ENCODE peak calls at places on chromosomes 11 and 22, in six cellular contexts. H is ascending aorta; C is anterior cingulate cortex; K is effector memory CD8-positive, alpha-beta T cell; D is CD8-positive, alpha-beta memory T cell; G is GM12891. U is an unnamed sample.

GRCh38 chr11:116396332-116396731 is 376.5 kb downstream of the BUD13 start:
- DNase-seq in H (no peak), C (no peak), K (no peak), D (no peak), G (no peak), U (no peak)

GRCh38 chr22:30253205-30253852 is 6.8 kb upstream of the LIF start:
- DNase-seq in H (no peak), C (no peak), K (no peak), D (no peak), G (no peak), U (peak)

GRCh38 chr11:118785362-118785761 is 5.6 kb downstream of the DDX6 start:
- DNase-seq in H (no peak), C (no peak), K (no peak), D (no peak), G (no peak), U (no peak)

GRCh38 chr22:42646569-42647525 is 2.3 kb downstream of the CYB5R3 start:
- DNase-seq in H (no peak), C (no peak), K (no peak), D (no peak), G (peak), U (no peak)

GRCh38 chr22:43345761-43346261 is 2.6 kb upstream of the SCUBE1 start:
- DNase-seq in H (no peak), C (no peak), K (no peak), D (no peak), G (peak), U (no peak)

GRCh38 chr22:27597703-27598444 is 203.7 kb downstream of the MN1 start:
- DNase-seq in H (no peak), C (no peak), K (no peak), D (no peak), G (no peak), U (no peak)

GRCh38 chr11:18731949-18732821 is 6.2 kb upstream of the IGSF22 start:
- DNase-seq in H (peak), C (peak), K (peak), D (peak), G (peak), U (peak)

GRCh38 chr11:114307524-114308203 is 11.5 kb downstream of the NNMT start:
- DNase-seq in H (peak), C (no peak), K (no peak), D (no peak), G (no peak), U (no peak)

GRCh38 chr11:76752321-76753175 is 30.6 kb upstream of the TSKU start:
- DNase-seq in H (peak), C (no peak), K (no peak), D (no peak), G (no peak), U (no peak)

GRCh38 chr11:10309163-10310093 is 4.6 kb downstream of the ADM start:
- DNase-seq in H (peak), C (no peak), K (no peak), D (no peak), G (no peak), U (peak)

GRCh38 chr11:28461846-28462245 is 353.7 kb downstream of the METTL15 start:
- DNase-seq in H (no peak), C (no peak), K (no peak), D (no peak), G (no peak), U (no peak)

GRCh38 chr11:65445101-65445603 is 22.6 kb downstream of the NEAT1 start:
- DNase-seq in H (peak), C (no peak), K (no peak), D (peak), G (no peak), U (no peak)

GRCh38 chr11:92253945-92254344 is 29.3 kb downstream of the FAT3 start:
- DNase-seq in H (no peak), C (no peak), K (no peak), D (no peak), G (no peak), U (no peak)

GRCh38 chr11:20000393-20001134 is 159.7 kb downstream of the DBX1 start:
- DNase-seq in H (no peak), C (no peak), K (no peak), D (no peak), G (no peak), U (peak)

GRCh38 chr11:35138949-35139881 is at the start of gene CD44:
- DNase-seq in H (peak), C (no peak), K (peak), D (peak), G (peak), U (peak)

GRCh38 chr22:19620742-19621371 is 93.4 kb upstream of the SEPTIN5 start:
- DNase-seq in H (no peak), C (no peak), K (no peak), D (no peak), G (no peak), U (peak)

GRCh38 chr11:43943931-43944751 is 1.7 kb downstream of the C11orf96 start:
- DNase-seq in H (no peak), C (no peak), K (no peak), D (no peak), G (no peak), U (no peak)

GRCh38 chr11:86509579-86509978 is 134.9 kb downstream of the CCDC81 start:
- DNase-seq in H (no peak), C (no peak), K (no peak), D (no peak), G (no peak), U (no peak)

GRCh38 chr11:128365044-128365443 is 222.3 kb downstream of the ETS1 start:
- DNase-seq in H (no peak), C (no peak), K (no peak), D (no peak), G (no peak), U (no peak)

GRCh38 chr11:2177081-2177480 is 5.5 kb upstream of the TH start:
- DNase-seq in H (no peak), C (no peak), K (no peak), D (no peak), G (no peak), U (no peak)

GRCh38 chr11:117497206-117497951 is 169.7 kb downstream of the CEP164 start:
- DNase-seq in H (no peak), C (no peak), K (no peak), D (no peak), G (no peak), U (peak)

GRCh38 chr11:104657083-104657482 is 241.2 kb downstream of the CASP12 start:
- DNase-seq in H (no peak), C (no peak), K (no peak), D (no peak), G (no peak), U (no peak)

GRCh38 chr22:31327786-31328544 is 18.2 kb downstream of the PATZ1 start:
- DNase-seq in H (no peak), C (no peak), K (no peak), D (no peak), G (no peak), U (no peak)

GRCh38 chr11:93572621-93573020 is 29.4 kb upstream of the SMCO4 start:
- DNase-seq in H (no peak), C (no peak), K (no peak), D (no peak), G (no peak), U (no peak)

GRCh38 chr11:111426615-111427014 is 47.5 kb upstream of the POU2AF1 start:
- DNase-seq in H (no peak), C (no peak), K (no peak), D (no peak), G (no peak), U (no peak)

GRCh38 chr11:1008001-1008400 is 28.5 kb downstream of the MUC6 start:
- DNase-seq in H (no peak), C (no peak), K (no peak), D (no peak), G (no peak), U (no peak)

GRCh38 chr11:103959279-103959930 is 77.0 kb upstream of the DDI1 start:
- DNase-seq in H (no peak), C (no peak), K (no peak), D (no peak), G (no peak), U (no peak)

GRCh38 chr11:33389635-33390034 is 132.5 kb downstream of the HIPK3 start:
- DNase-seq in H (no peak), C (no peak), K (no peak), D (no peak), G (no peak), U (no peak)

GRCh38 chr22:25027959-25028840 is 75.7 kb downstream of the KIAA1671 start:
- DNase-seq in H (no peak), C (no peak), K (no peak), D (no peak), G (no peak), U (no peak)

U was measured in pons.